ENCODE peak calls at places on chromosome 12, in ten cellular contexts. S, W, I, Q, H, R, N, U, E and T are unnamed samples.

GRCh38 chr12:53251477-53252348 is 16.4 kb upstream of the ESPL1 start:
- DNase-seq in W (peak; percentile 65), Q (peak; percentile 91), E (peak; percentile 83), U (peak; percentile 72), N (peak; percentile 93), R (peak; percentile 86), I (peak; percentile 50), H (peak; percentile 88), S (peak; percentile 79), T (peak; percentile 90)

GRCh38 chr12:131287938-131288797 is 334.5 kb downstream of the ADGRD1 start:
- DNase-seq in S (no peak), W (no peak), U (no peak), Q (no peak), R (no peak), I (no peak), N (no peak), E (no peak), H (no peak), T (no peak)

GRCh38 chr12:65720739-65721138 is 103.5 kb upstream of the HMGA2 start:
- DNase-seq in S (no peak), Q (no peak), U (no peak), E (no peak), H (no peak), I (no peak), W (no peak), N (no peak), R (no peak), T (no peak)

GRCh38 chr12:68203460-68203875 is 22.1 kb downstream of the IL26 start:
- DNase-seq in H (no peak), I (no peak), Q (no peak), S (no peak), R (no peak), W (no peak), U (no peak), E (no peak), N (no peak), T (no peak)

GRCh38 chr12:106903241-106903950 is 52.3 kb upstream of the TMEM263 start:
- DNase-seq in U (peak; percentile 46), W (no peak), Q (peak; percentile 90), R (peak; percentile 75), H (peak; percentile 94), E (peak; percentile 83), N (peak; percentile 81), I (peak; percentile 40), S (peak; percentile 39), T (peak; percentile 75)

GRCh38 chr12:56522486-56523193 is 1.0 kb downstream of the RBMS2 start:
- DNase-seq in H (no peak), N (no peak), E (no peak), S (no peak), I (no peak), Q (no peak), R (peak; percentile 49), U (peak; percentile 50), W (no peak), T (no peak)

GRCh38 chr12:92554316-92554905 is 148.4 kb upstream of the PLEKHG7 start:
- DNase-seq in E (no peak), H (no peak), W (no peak), Q (no peak), S (no peak), U (no peak), R (no peak), I (no peak), N (no peak), T (no peak)

GRCh38 chr12:76010732-76011458 is 20.7 kb downstream of the PHLDA1 start:
- DNase-seq in S (no peak), H (no peak), I (no peak), Q (no peak), W (no peak), R (no peak), N (no peak), E (no peak), U (no peak), T (no peak)

GRCh38 chr12:112664569-112664968 is 127.0 kb upstream of the RPH3A start:
- DNase-seq in E (no peak), R (no peak), I (no peak), S (no peak), U (no peak), N (no peak), H (peak; percentile 80), W (no peak), Q (peak; percentile 56), T (no peak)